ENCODE peak calls at places on chromosomes 11 and 22, in ten cellular contexts. W, N, S, M, J, A, R, V, T and Z are unnamed samples.

GRCh38 chr11:8015753-8016239 is 28.7 kb downstream of the EIF3F start:
- DNase-seq in S (no peak), T (no peak), N (no peak), V (no peak), M (peak; percentile 72), W (no peak), R (no peak), A (peak; percentile 32), J (no peak), Z (no peak)

GRCh38 chr22:27507066-27507715 is 294.4 kb downstream of the MN1 start:
- DNase-seq in T (no peak), J (no peak), R (no peak), W (no peak), V (no peak), N (no peak), S (no peak), M (peak; percentile 33), A (peak; percentile 52), Z (no peak)

GRCh38 chr11:63277345-63277943 is 34.0 kb upstream of the SLC22A25 start:
- DNase-seq in V (no peak), N (peak; percentile 63), T (no peak), J (no peak), M (no peak), W (no peak), A (no peak), S (no peak), R (no peak), Z (no peak)

GRCh38 chr11:91261513-91261912 is 963.1 kb upstream of the FAT3 start:
- DNase-seq in N (no peak), A (no peak), V (no peak), M (no peak), S (no peak), T (no peak), R (no peak), J (no peak), W (no peak), Z (no peak)

GRCh38 chr11:24716403-24716802 is 219.6 kb downstream of the LUZP2 start:
- DNase-seq in A (no peak), N (peak; percentile 66), J (no peak), T (no peak), M (no peak), V (no peak), W (no peak), R (no peak), S (no peak), Z (no peak)

GRCh38 chr22:20904008-20904979 is 12.9 kb upstream of the CRKL start:
- DNase-seq in W (no peak), R (no peak), J (no peak), M (peak; percentile 94), N (peak; percentile 76), T (no peak), V (no peak), S (peak; percentile 91), A (peak; percentile 90), Z (no peak)

GRCh38 chr11:34492806-34493414 is 20.7 kb downstream of the ELF5 start:
- DNase-seq in T (peak; percentile 81), V (no peak), R (peak; percentile 32), A (peak; percentile 75), M (peak; percentile 44), J (no peak), S (no peak), W (peak; percentile 63), N (peak; percentile 56), Z (no peak)

GRCh38 chr11:102489469-102490145 is 37.0 kb upstream of the TMEM123 start:
- DNase-seq in S (no peak), R (no peak), N (no peak), J (no peak), A (no peak), M (no peak), V (no peak), W (no peak), T (no peak), Z (no peak)